ENCODE peak calls at places on chromosomes 4 and X, in five cellular contexts. U is SK-N-SH, Q is PC-3, X is GM23248, B is HCT116. H is an unnamed sample.

GRCh38 chr4:2750719-2751605 is 5.2 kb downstream of the TNIP2 start:
- DNase-seq in Q (no peak), U (no peak), X (no peak), B (no peak), H (no peak)

GRCh38 chrX:57211906-57212305 is 74.6 kb upstream of the FAAH2 start:
- DNase-seq in B (no peak), U (no peak), X (no peak), Q (no peak), H (peak)

GRCh38 chr4:102104278-102104677 is 241.0 kb downstream of the SLC39A8 start:
- DNase-seq in X (no peak), U (no peak), B (no peak), Q (no peak), H (no peak)

GRCh38 chr4:21457086-21457840 is 491.3 kb downstream of the KCNIP4 start:
- DNase-seq in B (no peak), Q (no peak), X (no peak), U (no peak), H (no peak)

GRCh38 chrX:68196939-68197791 is 236.1 kb downstream of the OPHN1 start:
- DNase-seq in U (peak), Q (peak), B (peak), X (peak), H (peak)

GRCh38 chr4:102299708-102300107 is 45.6 kb downstream of the SLC39A8 start:
- DNase-seq in U (peak), X (peak), B (peak), Q (peak), H (peak)

GRCh38 chrX:2892816-2893215 is 36.3 kb downstream of the ARSD start:
- DNase-seq in U (no peak), B (no peak), X (no peak), Q (no peak), H (no peak)

GRCh38 chrX:136910565-136911040 is 30.1 kb upstream of the RBMX start:
- DNase-seq in B (no peak), U (no peak), X (peak), Q (peak), H (no peak)

GRCh38 chr4:41178372-41179085 is 35.8 kb downstream of the APBB2 start:
- DNase-seq in U (no peak), B (no peak), Q (peak), X (peak), H (no peak)

GRCh38 chr4:185700048-185700447 is 111.9 kb downstream of the SORBS2 start:
- DNase-seq in X (peak), B (no peak), U (peak), Q (peak), H (no peak)

GRCh38 chrX:147912093-147912801 is 528 bp downstream of the FMR1 start:
- DNase-seq in X (peak), U (peak), B (no peak), Q (peak), H (peak)

GRCh38 chr4:1416051-1416947 is 10.1 kb upstream of the NKX1-1 start:
- DNase-seq in Q (no peak), X (no peak), U (peak), B (no peak), H (no peak)

DNA sequence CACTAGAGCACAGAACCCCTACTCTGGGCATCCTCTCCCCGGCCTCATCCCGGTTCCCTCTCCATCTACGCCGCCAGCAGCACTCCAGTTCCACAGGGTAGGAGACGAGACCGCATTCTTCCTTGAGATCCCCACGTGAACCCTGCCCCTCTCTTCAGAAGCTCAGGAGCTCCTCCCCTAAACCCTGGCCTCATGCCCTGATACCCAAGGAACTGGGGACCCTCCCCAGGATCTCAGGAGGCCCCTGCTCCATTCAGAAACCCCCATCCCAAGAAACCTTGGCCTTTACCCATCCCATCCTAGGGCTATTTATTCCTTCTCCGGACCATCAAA is 1.1 kb downstream of the PRICKLE3 start:
- DNase-seq in B (no peak), U (no peak), X (peak), Q (no peak), H (no peak)
- H3K9ac ChIP-seq in B (peak), U (no peak), X (peak), Q (peak), H (no peak)

DNA sequence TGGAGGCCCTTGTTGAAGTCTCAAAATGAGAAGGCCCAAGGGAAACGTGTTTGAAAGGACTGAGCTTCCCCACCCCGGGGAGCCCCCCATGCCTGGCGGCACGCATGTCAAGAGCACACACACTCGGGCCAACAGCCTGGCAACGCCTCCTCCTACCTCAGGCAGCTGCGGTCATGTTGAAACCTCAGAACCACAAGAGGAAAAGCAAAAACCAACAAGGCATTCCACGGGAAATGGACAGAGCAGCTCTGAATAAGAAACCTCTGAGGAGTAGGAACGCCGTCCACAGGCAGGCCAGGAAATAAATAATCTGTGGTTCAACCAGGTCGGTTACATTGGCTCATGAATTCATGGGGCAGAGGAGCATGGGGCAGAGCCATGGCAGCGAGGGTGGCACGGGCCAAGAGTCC is 95.7 kb upstream of the AFAP1 start:
- DNase-seq in U (no peak), X (no peak), B (no peak), Q (no peak), H (no peak)
- TF ChIP-seq EZH2phosphoT487 in U (no peak), X (no peak), B (no peak), Q (no peak), H (no peak)

DNA sequence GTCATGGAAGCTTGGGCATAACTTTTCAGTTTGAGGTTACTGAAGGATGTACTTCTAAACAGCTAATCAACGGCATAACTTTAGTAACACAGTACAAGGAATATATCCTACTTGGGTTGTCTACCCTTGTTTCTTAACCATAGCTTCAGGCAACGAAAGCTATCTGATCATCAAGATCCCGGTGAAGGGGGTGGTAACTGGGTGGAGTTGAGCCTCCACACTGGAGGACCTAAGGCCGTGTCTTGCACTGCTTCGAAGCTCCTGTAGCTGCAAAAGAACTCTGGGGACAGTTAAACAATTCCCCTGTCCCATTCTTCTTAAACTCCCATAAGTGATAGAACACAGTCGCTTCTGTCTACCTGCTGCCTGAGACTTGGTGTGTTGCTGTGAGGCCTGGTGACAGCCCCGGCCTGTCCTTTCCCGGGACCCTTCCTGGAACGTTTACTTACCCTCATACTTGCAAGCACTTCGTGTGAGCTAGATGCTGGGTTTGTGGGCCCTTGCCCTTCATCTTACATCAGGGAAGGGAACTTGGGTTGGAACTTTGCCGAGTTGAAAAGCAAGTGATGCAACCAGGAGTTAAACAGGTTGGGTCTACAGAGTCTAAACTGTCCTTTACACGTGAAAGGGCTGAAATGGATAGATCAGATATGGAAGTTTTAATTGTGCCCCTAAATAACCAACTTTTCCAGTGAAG is 5.8 kb upstream of the WDR1 start:
- DNase-seq in B (no peak), X (no peak), U (no peak), Q (no peak), H (no peak)
- H3K9ac ChIP-seq in B (no peak), X (no peak), U (no peak), Q (no peak), H (no peak)

GRCh38 chrX:9516635-9517034 is 51.8 kb downstream of the TBL1X start:
- DNase-seq in X (no peak), U (no peak), Q (no peak), B (no peak), H (no peak)

GRCh38 chrX:9515464-9515863 is 50.6 kb downstream of the TBL1X start:
- DNase-seq in B (no peak), Q (no peak), U (no peak), X (no peak), H (no peak)

GRCh38 chrX:9515973-9516538 is 51.2 kb downstream of the TBL1X start:
- DNase-seq in X (no peak), U (no peak), Q (no peak), B (no peak), H (no peak)

GRCh38 chrX:9510366-9510765 is 45.5 kb downstream of the TBL1X start:
- DNase-seq in Q (peak), U (no peak), X (no peak), B (no peak), H (no peak)

DNA sequence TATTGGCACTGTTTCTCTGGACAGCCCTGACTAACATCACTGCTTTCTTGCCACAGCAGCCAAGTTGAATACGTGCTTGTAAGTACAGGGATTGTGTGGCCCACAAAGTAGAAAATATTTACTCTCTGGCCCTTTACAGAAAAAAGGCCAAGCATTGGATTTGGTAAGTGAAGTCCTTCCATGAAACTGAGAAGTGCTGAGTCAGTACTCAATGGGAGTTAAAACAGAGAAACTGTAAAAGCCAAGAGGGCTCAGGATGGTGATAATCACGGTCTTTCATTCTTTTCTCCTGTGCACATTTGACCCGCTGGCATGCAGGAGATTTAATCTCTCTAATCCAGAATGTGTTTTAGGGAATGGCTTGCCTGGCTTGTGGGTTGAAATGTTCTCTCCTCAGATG is 46.1 kb downstream of the TBL1X start:
- DNase-seq in B (no peak), Q (no peak), X (no peak), U (no peak), H (no peak)
- TF ChIP-seq EZH2phosphoT487 in B (no peak), Q (no peak), X (no peak), U (no peak), H (no peak)

DNA sequence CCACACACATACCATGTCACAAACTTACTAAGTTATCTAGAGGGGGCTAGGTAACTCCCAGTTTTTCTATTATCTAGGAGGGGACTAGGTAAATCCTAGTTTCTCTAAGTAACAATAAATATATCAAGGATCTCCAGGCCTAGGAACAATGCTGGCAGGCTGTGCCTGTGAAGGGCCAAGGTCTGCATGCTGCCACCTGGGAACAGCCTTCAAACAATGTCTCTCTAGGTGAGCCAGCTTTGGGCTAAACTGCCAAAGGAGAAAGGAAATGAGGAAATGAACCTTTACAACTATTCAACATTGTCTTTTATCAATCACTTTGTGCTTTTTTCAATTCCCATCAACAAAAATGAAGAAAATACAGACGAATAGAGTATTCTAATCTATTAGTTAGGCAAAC is 23.2 kb downstream of the NAF1 start:
- DNase-seq in B (no peak), Q (no peak), U (no peak), X (no peak), H (no peak)
- H3K9ac ChIP-seq in B (no peak), Q (no peak), U (no peak), X (no peak), H (no peak)

GRCh38 chrX:12986164-12986779 is 11.4 kb downstream of the TMSB4X start:
- DNase-seq in Q (no peak), X (no peak), U (no peak), B (no peak), H (no peak)
- TF ChIP-seq EZH2phosphoT487 in Q (no peak), X (no peak), U (no peak), B (no peak), H (no peak)

DNA sequence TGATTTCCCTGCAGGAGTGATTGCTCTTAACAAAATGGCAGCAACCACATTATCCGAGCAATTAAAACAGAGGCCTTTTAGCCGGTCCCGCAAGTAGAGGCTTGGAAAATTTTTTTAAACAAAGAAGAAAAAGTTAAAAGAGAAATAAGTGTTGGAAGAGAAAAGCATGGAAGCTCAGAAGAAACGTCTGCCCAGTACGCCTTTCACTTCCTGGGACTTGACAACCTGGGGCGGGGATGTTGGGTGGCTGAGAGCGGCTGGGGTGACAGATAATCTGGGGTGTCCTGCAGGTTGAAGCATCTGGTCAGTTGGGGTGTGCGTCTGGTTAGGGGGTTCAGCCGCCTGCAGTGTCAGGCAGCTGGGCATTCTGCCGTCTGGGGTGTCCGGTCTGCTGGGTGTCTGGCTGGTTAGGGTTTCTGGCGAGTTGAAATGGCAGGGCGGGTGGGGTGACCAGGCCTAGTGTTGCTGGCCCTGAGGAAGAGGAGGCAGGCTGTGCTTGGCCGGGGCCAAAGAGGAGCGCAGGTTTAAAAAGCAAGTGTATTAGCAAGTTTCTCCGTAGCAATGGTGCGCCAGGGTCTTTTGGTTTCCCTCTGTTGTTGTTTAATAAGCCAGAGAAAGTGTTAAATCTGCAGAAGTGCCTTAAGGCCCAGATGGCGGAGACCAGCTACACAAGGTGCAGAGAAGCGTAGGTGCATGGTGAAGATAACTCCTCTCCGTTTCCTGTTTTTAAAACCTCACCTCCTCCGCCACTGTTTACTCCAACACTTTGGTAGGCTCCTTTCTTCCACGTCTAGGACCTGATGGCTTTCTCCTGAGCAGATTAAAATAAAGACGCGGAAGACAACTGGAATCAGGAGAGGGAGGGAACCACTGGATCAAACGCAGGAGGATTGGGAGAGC is 5.6 kb downstream of the HAND2 start:
- DNase-seq in Q (no peak), B (no peak), X (no peak), U (peak), H (no peak)
- H3K9ac ChIP-seq in Q (no peak), B (no peak), X (peak), U (peak), H (no peak)

GRCh38 chr4:129839687-129840086 is 743.7 kb downstream of the C4orf33 start:
- DNase-seq in B (no peak), X (no peak), Q (no peak), U (no peak), H (no peak)
- TF ChIP-seq EZH2phosphoT487 in B (no peak), X (no peak), Q (no peak), U (no peak), H (no peak)

H was measured in neural progenitor cell.